ENCODE peak calls at places on chromosomes 4 and X, in five cellular contexts. One of them, this sample, is unnamed.

GRCh38 chr4:136644279-136644678 is 888.0 kb downstream of the PCDH18 start:
- DNase-seq in NCI-H774: no peak
- DNase-seq in endothelial cell: no peak
- DNase-seq in NCI-H1105: no peak
- DNase-seq in germinal center: no peak
- DNase-seq in this sample: no peak

GRCh38 chrX:72258174-72258573 is 18.9 kb downstream of the RPS4X start:
- DNase-seq in NCI-H774: no peak
- DNase-seq in endothelial cell: no peak
- DNase-seq in NCI-H1105: no peak
- DNase-seq in germinal center: no peak
- DNase-seq in this sample: no peak

GRCh38 chr4:114132830-114133229 is 153.4 kb upstream of the ARSJ start:
- DNase-seq in NCI-H774: no peak
- DNase-seq in endothelial cell: no peak
- DNase-seq in NCI-H1105: no peak
- DNase-seq in germinal center: peak; percentile 4
- DNase-seq in this sample: no peak

GRCh38 chr4:109879081-109879480 is 31.2 kb downstream of the LRIT3 start:
- DNase-seq in NCI-H774: no peak
- DNase-seq in endothelial cell: no peak
- DNase-seq in NCI-H1105: no peak
- DNase-seq in germinal center: no peak
- DNase-seq in this sample: no peak

GRCh38 chr4:8439914-8440490 is 521 bp downstream of the ACOX3 start:
- DNase-seq in NCI-H774: no peak
- DNase-seq in endothelial cell: no peak
- DNase-seq in NCI-H1105: no peak
- DNase-seq in germinal center: peak; percentile 9
- DNase-seq in this sample: peak; percentile 9

GRCh38 chr4:118989098-118990080 is 100.7 kb downstream of the SYNPO2 start:
- DNase-seq in NCI-H774: no peak
- DNase-seq in endothelial cell: no peak
- DNase-seq in NCI-H1105: no peak
- DNase-seq in germinal center: no peak
- DNase-seq in this sample: no peak

GRCh38 chr4:129335263-129335662 is 239.3 kb downstream of the C4orf33 start:
- DNase-seq in NCI-H774: peak; percentile 6
- DNase-seq in endothelial cell: no peak
- DNase-seq in NCI-H1105: peak; percentile 32
- DNase-seq in germinal center: no peak
- DNase-seq in this sample: peak; percentile 12

GRCh38 chr4:80183196-80184052 is 13.9 kb upstream of the PRDM8 start:
- DNase-seq in NCI-H774: no peak
- DNase-seq in endothelial cell: peak; percentile 38
- DNase-seq in NCI-H1105: no peak
- DNase-seq in germinal center: peak; percentile 44
- DNase-seq in this sample: no peak

GRCh38 chr4:188175288-188175687 is 36.0 kb downstream of the TRIML1 start:
- DNase-seq in NCI-H774: no peak
- DNase-seq in endothelial cell: no peak
- DNase-seq in NCI-H1105: no peak
- DNase-seq in germinal center: no peak
- DNase-seq in this sample: no peak

GRCh38 chrX:107565916-107566602 is 62.3 kb upstream of the PRPS1 start:
- DNase-seq in NCI-H774: peak; percentile 28
- DNase-seq in endothelial cell: peak; percentile 8
- DNase-seq in NCI-H1105: no peak
- DNase-seq in germinal center: no peak
- DNase-seq in this sample: no peak

GRCh38 chrX:148567229-148567628 is 66.8 kb downstream of the AFF2 start:
- DNase-seq in NCI-H774: no peak
- DNase-seq in endothelial cell: no peak
- DNase-seq in NCI-H1105: no peak
- DNase-seq in germinal center: no peak
- DNase-seq in this sample: no peak

GRCh38 chrX:7088968-7089615 is 58.4 kb upstream of the STS start:
- DNase-seq in NCI-H774: no peak
- DNase-seq in endothelial cell: no peak
- DNase-seq in NCI-H1105: no peak
- DNase-seq in germinal center: peak; percentile 13
- DNase-seq in this sample: no peak

GRCh38 chr4:80321341-80321740 is 14.2 kb upstream of the CFAP299 start:
- DNase-seq in NCI-H774: no peak
- DNase-seq in endothelial cell: no peak
- DNase-seq in NCI-H1105: no peak
- DNase-seq in germinal center: no peak
- DNase-seq in this sample: no peak

GRCh38 chr4:141121768-141122415 is 11.4 kb downstream of the RNF150 start:
- DNase-seq in NCI-H774: no peak
- DNase-seq in endothelial cell: no peak
- DNase-seq in NCI-H1105: no peak
- DNase-seq in germinal center: no peak
- DNase-seq in this sample: no peak

GRCh38 chr4:13092702-13093101 is 391.4 kb downstream of the RAB28 start:
- DNase-seq in NCI-H774: no peak
- DNase-seq in endothelial cell: no peak
- DNase-seq in NCI-H1105: no peak
- DNase-seq in germinal center: no peak
- DNase-seq in this sample: no peak

GRCh38 chr4:8594097-8595038 is 1.8 kb downstream of the CPZ start:
- DNase-seq in NCI-H774: peak; percentile 12
- DNase-seq in endothelial cell: peak; percentile 75
- DNase-seq in NCI-H1105: no peak
- DNase-seq in germinal center: peak; percentile 46
- DNase-seq in this sample: no peak

GRCh38 chr4:64230709-64231310 is 178.4 kb downstream of the TECRL start:
- DNase-seq in NCI-H774: no peak
- DNase-seq in endothelial cell: no peak
- DNase-seq in NCI-H1105: no peak
- DNase-seq in germinal center: no peak
- DNase-seq in this sample: no peak

GRCh38 chr4:38034986-38035882 is 75.0 kb downstream of the PTTG2 start:
- DNase-seq in NCI-H774: peak; percentile 31
- DNase-seq in endothelial cell: peak; percentile 42
- DNase-seq in NCI-H1105: peak; percentile 55
- DNase-seq in germinal center: peak; percentile 68
- DNase-seq in this sample: peak; percentile 61

GRCh38 chrX:5876984-5877655 is 351.5 kb downstream of the NLGN4X start:
- DNase-seq in NCI-H774: no peak
- DNase-seq in endothelial cell: peak; percentile 34
- DNase-seq in NCI-H1105: no peak
- DNase-seq in germinal center: no peak
- DNase-seq in this sample: no peak

GRCh38 chrX:55056820-55057690 is 17.8 kb upstream of the PAGE2B start:
- DNase-seq in NCI-H774: peak; percentile 7
- DNase-seq in endothelial cell: no peak
- DNase-seq in NCI-H1105: no peak
- DNase-seq in germinal center: no peak
- DNase-seq in this sample: no peak

GRCh38 chrX:73289039-73289438 is 74.4 kb upstream of the NAP1L2 start:
- DNase-seq in NCI-H774: no peak
- DNase-seq in endothelial cell: no peak
- DNase-seq in NCI-H1105: no peak
- DNase-seq in germinal center: no peak
- DNase-seq in this sample: no peak

GRCh38 chr4:53557601-53558000 is 33.7 kb downstream of the LNX1 start:
- DNase-seq in NCI-H774: no peak
- DNase-seq in endothelial cell: no peak
- DNase-seq in NCI-H1105: no peak
- DNase-seq in germinal center: no peak
- DNase-seq in this sample: no peak

GRCh38 chrX:39859991-39860861 is 237.5 kb downstream of the BCOR start:
- DNase-seq in NCI-H774: peak; percentile 9
- DNase-seq in endothelial cell: no peak
- DNase-seq in NCI-H1105: no peak
- DNase-seq in germinal center: peak; percentile 39
- DNase-seq in this sample: peak; percentile 38

GRCh38 chr4:106494066-106494465 is 125.5 kb upstream of the GIMD1 start:
- DNase-seq in NCI-H774: no peak
- DNase-seq in endothelial cell: no peak
- DNase-seq in NCI-H1105: no peak
- DNase-seq in germinal center: no peak
- DNase-seq in this sample: no peak

GRCh38 chrX:53022381-53022780 is 26.2 kb upstream of the GPR173 start:
- DNase-seq in NCI-H774: no peak
- DNase-seq in endothelial cell: no peak
- DNase-seq in NCI-H1105: no peak
- DNase-seq in germinal center: no peak
- DNase-seq in this sample: no peak

GRCh38 chr4:173494013-173494970 is 35.7 kb downstream of the HAND2 start:
- DNase-seq in NCI-H774: peak; percentile 13
- DNase-seq in endothelial cell: peak; percentile 56
- DNase-seq in NCI-H1105: no peak
- DNase-seq in germinal center: peak; percentile 78
- DNase-seq in this sample: no peak

GRCh38 chrX:115029869-115030564 is 12.6 kb upstream of the IL13RA2 start:
- DNase-seq in NCI-H774: no peak
- DNase-seq in endothelial cell: no peak
- DNase-seq in NCI-H1105: no peak
- DNase-seq in germinal center: no peak
- DNase-seq in this sample: no peak

GRCh38 chrX:43973249-43973672 is at the start of gene NDP:
- DNase-seq in NCI-H774: no peak
- DNase-seq in endothelial cell: no peak
- DNase-seq in NCI-H1105: no peak
- DNase-seq in germinal center: no peak
- DNase-seq in this sample: no peak

GRCh38 chr4:40212674-40213504 is 16.1 kb downstream of the RHOH start:
- DNase-seq in NCI-H774: no peak
- DNase-seq in endothelial cell: no peak
- DNase-seq in NCI-H1105: no peak
- DNase-seq in germinal center: no peak
- DNase-seq in this sample: no peak

GRCh38 chrX:136635235-136635634 is 12.7 kb upstream of the CD40LG start:
- DNase-seq in NCI-H774: no peak
- DNase-seq in endothelial cell: no peak
- DNase-seq in NCI-H1105: no peak
- DNase-seq in germinal center: no peak
- DNase-seq in this sample: no peak

GRCh38 chr4:78217557-78217956 is 160.4 kb downstream of the FRAS1 start:
- DNase-seq in NCI-H774: no peak
- DNase-seq in endothelial cell: no peak
- DNase-seq in NCI-H1105: no peak
- DNase-seq in germinal center: no peak
- DNase-seq in this sample: no peak

GRCh38 chrX:63250253-63250868 is 100.8 kb downstream of the SPIN4 start:
- DNase-seq in NCI-H774: no peak
- DNase-seq in endothelial cell: peak; percentile 48
- DNase-seq in NCI-H1105: no peak
- DNase-seq in germinal center: peak; percentile 8
- DNase-seq in this sample: no peak

GRCh38 chrX:34903316-34903715 is 39.3 kb upstream of the FAM47B start:
- DNase-seq in NCI-H774: no peak
- DNase-seq in endothelial cell: no peak
- DNase-seq in NCI-H1105: no peak
- DNase-seq in germinal center: no peak
- DNase-seq in this sample: no peak

GRCh38 chr4:65502151-65502691 is 168.1 kb downstream of the EPHA5 start:
- DNase-seq in NCI-H774: no peak
- DNase-seq in endothelial cell: no peak
- DNase-seq in NCI-H1105: no peak
- DNase-seq in germinal center: no peak
- DNase-seq in this sample: no peak

GRCh38 chr4:86564795-86565194 is 29.3 kb upstream of the PTPN13 start:
- DNase-seq in NCI-H774: no peak
- DNase-seq in endothelial cell: no peak
- DNase-seq in NCI-H1105: no peak
- DNase-seq in germinal center: no peak
- DNase-seq in this sample: no peak

GRCh38 chrX:49041683-49042529 is 1.3 kb downstream of the TFE3 start:
- DNase-seq in NCI-H774: no peak
- DNase-seq in endothelial cell: no peak
- DNase-seq in NCI-H1105: no peak
- DNase-seq in germinal center: no peak
- DNase-seq in this sample: no peak

GRCh38 chrX:151985955-151986354 is 11.5 kb upstream of the GABRE start:
- DNase-seq in NCI-H774: no peak
- DNase-seq in endothelial cell: no peak
- DNase-seq in NCI-H1105: no peak
- DNase-seq in germinal center: no peak
- DNase-seq in this sample: no peak

GRCh38 chr4:61511716-61512488 is 311.8 kb downstream of the ADGRL3 start:
- DNase-seq in NCI-H774: no peak
- DNase-seq in endothelial cell: no peak
- DNase-seq in NCI-H1105: no peak
- DNase-seq in germinal center: no peak
- DNase-seq in this sample: no peak

GRCh38 chr4:179128299-179128698 is 1686.1 kb upstream of the AGA start:
- DNase-seq in NCI-H774: no peak
- DNase-seq in endothelial cell: no peak
- DNase-seq in NCI-H1105: no peak
- DNase-seq in germinal center: no peak
- DNase-seq in this sample: no peak